ENCODE peak calls at places on chromosomes 12 and 14, in five cellular contexts. V is dorsolateral prefrontal cortex, E is astrocyte, G is neural progenitor cell, Q is tibial nerve. B is an unnamed sample.

GRCh38 chr14:80664576-80664975 is 277.0 kb downstream of the CEP128 start:
- DNase-seq in V (no peak), E (peak), G (no peak), Q (no peak), B (no peak)

GRCh38 chr12:22525426-22525825 is 18.9 kb downstream of the C2CD5 start:
- DNase-seq in V (no peak), E (peak), G (no peak), Q (no peak), B (no peak)

GRCh38 chr12:96343347-96343954 is 56.8 kb downstream of the CDK17 start:
- DNase-seq in V (no peak), E (peak), G (no peak), Q (no peak), B (no peak)

GRCh38 chr12:20350495-20350894 is 17.8 kb upstream of the PDE3A start:
- DNase-seq in V (no peak), E (peak), G (no peak), Q (no peak), B (no peak)

GRCh38 chr14:68318788-68319187 is 474.1 kb downstream of the ZFP36L1 start:
- DNase-seq in V (no peak), E (no peak), G (no peak), Q (no peak), B (no peak)

GRCh38 chr12:124914392-124915248 is at the start of gene UBC:
- DNase-seq in V (peak), E (peak), G (peak), Q (peak), B (peak)

GRCh38 chr14:64249363-64249762 is 44.8 kb downstream of the ESR2 start:
- DNase-seq in V (no peak), E (no peak), G (no peak), Q (no peak), B (no peak)

GRCh38 chr12:91769736-91770135 is 375.9 kb downstream of the BTG1 start:
- DNase-seq in V (no peak), E (no peak), G (no peak), Q (no peak), B (no peak)

GRCh38 chr12:93347054-93347786 is 30.5 kb upstream of the NUDT4 start:
- DNase-seq in V (no peak), E (no peak), G (no peak), Q (no peak), B (no peak)

GRCh38 chr12:6697584-6698351 is 2.8 kb downstream of the PIANP start:
- DNase-seq in V (no peak), E (peak), G (peak), Q (no peak), B (no peak)

GRCh38 chr14:60067911-60068310 is 23.8 kb upstream of the PCNX4 start:
- DNase-seq in V (no peak), E (no peak), G (peak), Q (no peak), B (no peak)

GRCh38 chr12:101327547-101327946 is 47.6 kb downstream of the UTP20 start:
- DNase-seq in V (no peak), E (no peak), G (no peak), Q (no peak), B (no peak)

GRCh38 chr12:124700810-124701594 is 133.6 kb upstream of the NCOR2 start:
- DNase-seq in V (no peak), E (peak), G (peak), Q (no peak), B (peak)

GRCh38 chr14:52875707-52876106 is 75.1 kb downstream of the FERMT2 start:
- DNase-seq in V (no peak), E (no peak), G (no peak), Q (no peak), B (no peak)

GRCh38 chr12:94563261-94563660 is 87.1 kb downstream of the TMCC3 start:
- DNase-seq in V (no peak), E (no peak), G (no peak), Q (no peak), B (no peak)

GRCh38 chr12:91381309-91381804 is 198.7 kb upstream of the DCN start:
- DNase-seq in V (peak), E (peak), G (peak), Q (no peak), B (no peak)

GRCh38 chr14:55073856-55074255 is 22.4 kb downstream of the MAPK1IP1L start:
- DNase-seq in V (no peak), E (peak), G (no peak), Q (no peak), B (no peak)

GRCh38 chr12:109259545-109259895 is 49.6 kb downstream of the FOXN4 start:
- DNase-seq in V (no peak), E (no peak), G (no peak), Q (no peak), B (no peak)

GRCh38 chr14:49950275-49951250 is 57.7 kb downstream of the ARF6 start:
- DNase-seq in V (no peak), E (no peak), G (no peak), Q (no peak), B (no peak)

GRCh38 chr14:67738740-67739504 is 37.2 kb downstream of the RDH12 start:
- DNase-seq in V (no peak), E (peak), G (no peak), Q (peak), B (peak)

GRCh38 chr14:65101631-65102440 is 481 bp downstream of the MAX start:
- DNase-seq in V (no peak), E (no peak), G (peak), Q (no peak), B (peak)

GRCh38 chr12:20950248-20950647 is 139.7 kb downstream of the SLCO1B3 start:
- DNase-seq in V (no peak), E (no peak), G (peak), Q (no peak), B (no peak)

GRCh38 chr14:68694516-68695235 is 98.2 kb downstream of the ZFP36L1 start:
- DNase-seq in V (no peak), E (peak), G (no peak), Q (no peak), B (no peak)

GRCh38 chr12:131434208-131435125 is 276.4 kb upstream of the SFSWAP start:
- DNase-seq in V (no peak), E (no peak), G (no peak), Q (no peak), B (no peak)

GRCh38 chr12:112308652-112309051 is 73.6 kb downstream of the HECTD4 start:
- DNase-seq in V (no peak), E (peak), G (no peak), Q (no peak), B (no peak)

GRCh38 chr14:36067428-36068187 is 108.9 kb downstream of the PTCSC3 start:
- DNase-seq in V (no peak), E (no peak), G (no peak), Q (no peak), B (no peak)

GRCh38 chr12:7155471-7156034 is 25.4 kb downstream of the CLSTN3 start:
- DNase-seq in V (no peak), E (no peak), G (no peak), Q (no peak), B (no peak)

GRCh38 chr12:124429535-124429934 is 134.6 kb downstream of the RFLNA start:
- DNase-seq in V (no peak), E (no peak), G (no peak), Q (no peak), B (no peak)

GRCh38 chr12:81758421-81759214 is 532 bp downstream of the PPFIA2 start:
- DNase-seq in V (peak), E (peak), G (peak), Q (no peak), B (peak)

GRCh38 chr14:63438065-63438757 is 105.0 kb downstream of the PPP2R5E start:
- DNase-seq in V (no peak), E (peak), G (no peak), Q (no peak), B (peak)

GRCh38 chr12:52221912-52222457 is 11.1 kb upstream of the KRT7 start:
- DNase-seq in V (no peak), E (no peak), G (peak), Q (no peak), B (peak)

GRCh38 chr12:69662764-69663163 is 36.3 kb downstream of the BEST3 start:
- DNase-seq in V (no peak), E (no peak), G (no peak), Q (no peak), B (no peak)

GRCh38 chr14:96251656-96252155 is 4.3 kb upstream of the BDKRB1 start:
- DNase-seq in V (no peak), E (no peak), G (no peak), Q (no peak), B (no peak)

GRCh38 chr12:48189331-48190125 is 6.1 kb downstream of the CCDC184 start:
- DNase-seq in V (peak), E (peak), G (peak), Q (peak), B (peak)

GRCh38 chr12:3453947-3454675 is 36.9 kb upstream of the PRMT8 start:
- DNase-seq in V (no peak), E (peak), G (peak), Q (no peak), B (no peak)

GRCh38 chr12:86712425-86712843 is 456.2 kb upstream of the MGAT4C start:
- DNase-seq in V (no peak), E (peak), G (no peak), Q (no peak), B (no peak)

GRCh38 chr14:99698236-99698635 is 14.1 kb downstream of the CYP46A1 start:
- DNase-seq in V (no peak), E (no peak), G (no peak), Q (no peak), B (no peak)

GRCh38 chr12:76249501-76249900 is 98.7 kb downstream of the BBS10 start:
- DNase-seq in V (no peak), E (no peak), G (no peak), Q (no peak), B (no peak)

GRCh38 chr14:61330511-61330910 is 9.1 kb downstream of the PRKCH start:
- DNase-seq in V (no peak), E (no peak), G (no peak), Q (no peak), B (no peak)

GRCh38 chr14:61329478-61330051 is 8.2 kb downstream of the PRKCH start:
- DNase-seq in V (no peak), E (no peak), G (no peak), Q (no peak), B (no peak)

GRCh38 chr14:61332658-61333029 is 11.3 kb downstream of the PRKCH start:
- DNase-seq in V (no peak), E (no peak), G (no peak), Q (no peak), B (no peak)

GRCh38 chr14:61334197-61334701 is 12.9 kb downstream of the PRKCH start:
- DNase-seq in V (no peak), E (no peak), G (peak), Q (no peak), B (no peak)

DNA sequence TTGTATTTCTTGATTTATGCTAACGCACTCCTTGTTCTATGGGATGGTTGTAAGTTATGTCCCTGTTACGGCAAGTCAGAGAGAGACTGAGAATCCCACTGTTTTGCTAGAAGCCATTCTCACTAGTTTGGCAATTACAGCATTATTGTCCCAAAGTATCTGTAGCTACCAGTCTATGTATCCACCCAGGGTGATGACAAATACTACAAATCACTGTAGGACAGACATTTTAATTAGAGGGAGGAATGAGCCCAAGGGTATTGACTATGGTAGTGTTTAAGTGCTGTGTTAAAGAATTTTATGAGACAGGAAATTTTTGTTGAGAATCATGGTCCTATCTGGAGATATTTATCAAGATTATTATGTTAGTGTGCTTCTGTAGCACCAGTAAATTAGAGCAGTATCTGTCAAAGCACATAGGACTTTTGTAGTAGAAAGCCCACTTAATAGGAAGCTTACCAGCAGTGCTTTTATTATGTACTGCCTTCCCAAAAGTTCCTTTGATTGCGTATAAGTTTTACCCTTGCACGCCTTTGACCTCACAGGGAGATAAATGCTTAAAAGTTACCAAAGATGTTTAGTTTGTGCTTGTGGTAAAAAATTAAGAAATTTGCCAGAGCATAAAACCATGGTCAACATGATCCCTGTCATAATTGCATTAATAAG is 10.7 kb downstream of the PRKCH start:
- DNase-seq in V (no peak), E (no peak), G (no peak), Q (no peak), B (no peak)
- H3K27ac ChIP-seq in V (no peak), E (no peak), G (no peak), Q (peak), B (no peak)

GRCh38 chr12:67819902-67820301 is 169.3 kb upstream of the IFNG-AS1 start:
- DNase-seq in V (no peak), E (no peak), G (no peak), Q (no peak), B (no peak)

GRCh38 chr12:67818379-67819001 is 169.9 kb downstream of the DYRK2 start:
- DNase-seq in V (no peak), E (no peak), G (no peak), Q (no peak), B (no peak)

GRCh38 chr12:67820694-67821093 is 168.6 kb upstream of the IFNG-AS1 start:
- DNase-seq in V (no peak), E (no peak), G (no peak), Q (no peak), B (no peak)

GRCh38 chr12:67813509-67813908 is 165.0 kb downstream of the DYRK2 start:
- DNase-seq in V (no peak), E (no peak), G (no peak), Q (no peak), B (no peak)

GRCh38 chr12:67816269-67816668 is 167.7 kb downstream of the DYRK2 start:
- DNase-seq in V (no peak), E (no peak), G (no peak), Q (no peak), B (no peak)
- H3K27ac ChIP-seq in V (no peak), E (no peak), G (no peak), Q (no peak), B (no peak)

GRCh38 chr14:103221781-103222358 is 98.6 kb downstream of the TNFAIP2 start:
- DNase-seq in V (no peak), E (no peak), G (no peak), Q (no peak), B (no peak)

GRCh38 chr14:103228076-103228806 is 105.0 kb downstream of the TNFAIP2 start:
- DNase-seq in V (no peak), E (no peak), G (no peak), Q (no peak), B (no peak)

GRCh38 chr14:103223818-103224352 is 100.6 kb downstream of the TNFAIP2 start:
- DNase-seq in V (no peak), E (no peak), G (no peak), Q (no peak), B (no peak)

GRCh38 chr14:103227076-103227475 is 103.8 kb downstream of the TNFAIP2 start:
- DNase-seq in V (no peak), E (no peak), G (no peak), Q (no peak), B (no peak)

DNA sequence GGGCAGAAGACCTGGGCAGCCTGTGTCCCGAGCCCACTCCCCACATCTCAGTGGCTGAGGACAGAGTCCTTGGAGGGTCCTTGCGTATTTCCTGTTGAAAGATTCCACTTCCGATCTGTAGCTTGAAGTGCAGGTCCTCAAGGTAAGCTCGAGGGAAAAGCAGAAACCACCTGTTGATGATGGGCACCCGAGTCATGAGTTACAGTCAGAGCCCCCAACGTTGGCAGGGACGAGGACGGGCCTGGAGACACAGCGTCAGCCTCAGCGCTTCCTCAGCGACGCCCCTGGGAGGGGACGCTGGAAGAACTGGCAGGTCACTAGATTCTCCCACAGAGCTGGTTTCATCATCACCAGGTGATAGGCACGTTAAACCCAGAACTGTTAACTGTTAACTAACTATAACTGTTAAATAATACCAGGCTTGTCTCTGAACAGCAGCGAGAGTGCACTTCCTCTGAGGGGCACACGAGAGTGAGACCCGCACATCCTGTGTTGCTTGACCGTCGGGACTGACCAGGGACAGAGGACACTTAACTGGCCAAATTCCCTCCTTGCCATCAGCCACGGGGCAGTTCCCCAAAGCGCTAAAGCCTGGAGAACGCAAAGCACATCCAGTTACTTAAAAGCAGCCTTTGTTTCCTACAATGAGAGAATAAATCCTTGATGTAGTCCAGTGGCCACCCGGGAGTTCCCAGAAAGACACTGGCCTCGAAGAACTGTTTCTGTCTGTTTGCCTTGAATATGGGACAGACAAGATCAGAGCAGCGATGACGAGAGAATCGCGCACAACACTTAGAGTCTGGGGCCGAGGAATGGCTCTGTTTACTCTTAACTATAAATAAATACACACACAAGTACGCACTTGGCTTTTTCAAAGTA is 102.0 kb downstream of the TNFAIP2 start:
- DNase-seq in V (no peak), E (no peak), G (no peak), Q (no peak), B (no peak)
- H3K27ac ChIP-seq in V (no peak), E (no peak), G (no peak), Q (no peak), B (no peak)

GRCh38 chr12:132490481-132491348 is 764 bp downstream of the FBRSL1 start:
- DNase-seq in V (no peak), E (peak), G (peak), Q (no peak), B (no peak)

GRCh38 chr12:132487311-132487741 is 2.6 kb upstream of the FBRSL1 start:
- DNase-seq in V (no peak), E (no peak), G (no peak), Q (no peak), B (peak)

GRCh38 chr12:132489602-132490239 is at the start of gene FBRSL1:
- DNase-seq in V (peak), E (peak), G (peak), Q (peak), B (peak)

GRCh38 chr12:132488127-132489077 is 1.5 kb upstream of the FBRSL1 start:
- DNase-seq in V (no peak), E (no peak), G (peak), Q (peak), B (peak)

GRCh38 chr12:132489078-132489601 is 811 bp upstream of the FBRSL1 start:
- DNase-seq in V (no peak), E (no peak), G (peak), Q (no peak), B (no peak)
- H3K27ac ChIP-seq in V (peak), E (no peak), G (no peak), Q (peak), B (peak)

DNA sequence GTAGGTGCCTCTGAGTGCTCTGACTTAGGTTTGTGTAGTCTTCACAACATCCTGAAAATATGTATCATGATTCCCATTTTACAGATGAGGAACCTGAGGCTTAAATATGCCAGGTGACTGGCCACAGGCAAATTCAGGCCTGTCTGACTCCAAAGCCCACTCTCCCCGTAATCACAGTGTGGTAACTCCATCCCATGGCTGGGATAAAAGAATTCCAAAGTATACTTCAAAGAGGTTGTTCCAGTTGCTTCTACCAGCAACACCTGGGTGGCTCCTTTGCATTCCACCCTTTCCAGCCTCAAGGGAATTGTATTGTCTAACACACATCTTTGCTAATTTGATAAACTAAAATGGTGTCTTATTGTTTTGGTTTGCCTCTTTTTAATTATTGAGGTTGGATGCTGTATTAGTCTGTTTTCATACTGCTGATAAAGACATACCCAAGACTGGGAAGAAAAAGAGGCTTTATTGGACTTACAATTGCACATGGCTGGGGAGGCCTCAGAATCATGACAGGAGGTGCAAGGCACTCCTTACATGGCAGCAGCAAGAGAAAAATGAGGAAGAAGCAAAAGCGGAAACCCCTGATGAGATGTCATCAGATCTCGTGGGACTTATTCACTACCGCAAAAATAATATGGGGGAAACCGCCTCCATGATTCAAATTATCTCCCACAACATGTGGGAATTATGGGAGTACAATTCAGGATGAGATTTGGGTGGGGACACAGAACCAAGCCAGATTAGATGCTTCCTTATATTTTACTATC is 9.9 kb upstream of the CHST11 start:
- DNase-seq in V (no peak), E (no peak), G (no peak), Q (no peak), B (no peak)
- H3K27ac ChIP-seq in V (no peak), E (no peak), G (no peak), Q (no peak), B (no peak)